ENCODE peak calls at places on chromosome 14, in seven cellular contexts. One of them, this sample, is unnamed.

GRCh38 chr14:54483848-54484247 is 4.9 kb downstream of the GMFB start:
- DNase-seq in left lung: no peak
- DNase-seq in esophagus squamous epithelium: no peak
- DNase-seq in spleen: no peak
- DNase-seq in K562: no peak
- DNase-seq in fibroblast of lung: no peak
- DNase-seq in tibial nerve: no peak
- DNase-seq in this sample: no peak

GRCh38 chr14:71647086-71647784 is 285.0 kb upstream of the RGS6 start:
- DNase-seq in left lung: no peak
- DNase-seq in esophagus squamous epithelium: no peak
- DNase-seq in spleen: no peak
- DNase-seq in K562: no peak
- DNase-seq in fibroblast of lung: no peak
- DNase-seq in tibial nerve: no peak
- DNase-seq in this sample: no peak

GRCh38 chr14:106083082-106083481 is 556.7 kb downstream of the TMEM121 start:
- DNase-seq in left lung: no peak
- DNase-seq in esophagus squamous epithelium: no peak
- DNase-seq in spleen: no peak
- DNase-seq in K562: no peak
- DNase-seq in fibroblast of lung: no peak
- DNase-seq in tibial nerve: no peak
- DNase-seq in this sample: no peak

GRCh38 chr14:76138119-76138757 is 13.5 kb upstream of the GPATCH2L start:
- DNase-seq in left lung: no peak
- DNase-seq in esophagus squamous epithelium: no peak
- DNase-seq in spleen: no peak
- DNase-seq in K562: no peak
- DNase-seq in fibroblast of lung: no peak
- DNase-seq in tibial nerve: no peak
- DNase-seq in this sample: no peak

GRCh38 chr14:103110681-103111296 is 12.5 kb upstream of the TNFAIP2 start:
- DNase-seq in left lung: no peak
- DNase-seq in esophagus squamous epithelium: no peak
- DNase-seq in spleen: no peak
- DNase-seq in K562: no peak
- DNase-seq in fibroblast of lung: no peak
- DNase-seq in tibial nerve: no peak
- DNase-seq in this sample: no peak

GRCh38 chr14:103558071-103558882 is 4.2 kb downstream of the BAG5 start:
- DNase-seq in left lung: peak
- DNase-seq in esophagus squamous epithelium: no peak
- DNase-seq in spleen: no peak
- DNase-seq in K562: no peak
- DNase-seq in fibroblast of lung: peak
- DNase-seq in tibial nerve: no peak
- DNase-seq in this sample: no peak

GRCh38 chr14:36224176-36224575 is 47.7 kb upstream of the PTCSC3 start:
- DNase-seq in left lung: no peak
- DNase-seq in esophagus squamous epithelium: no peak
- DNase-seq in spleen: no peak
- DNase-seq in K562: no peak
- DNase-seq in fibroblast of lung: no peak
- DNase-seq in tibial nerve: no peak
- DNase-seq in this sample: no peak

GRCh38 chr14:72740504-72740961 is 153.4 kb downstream of the DPF3 start:
- DNase-seq in left lung: no peak
- DNase-seq in esophagus squamous epithelium: no peak
- DNase-seq in spleen: no peak
- DNase-seq in K562: no peak
- DNase-seq in fibroblast of lung: no peak
- DNase-seq in tibial nerve: no peak
- DNase-seq in this sample: no peak

GRCh38 chr14:22532345-22533056 is 56.5 kb downstream of the DAD1 start:
- DNase-seq in left lung: no peak
- DNase-seq in esophagus squamous epithelium: no peak
- DNase-seq in spleen: no peak
- DNase-seq in K562: no peak
- DNase-seq in fibroblast of lung: peak
- DNase-seq in tibial nerve: no peak
- DNase-seq in this sample: no peak

GRCh38 chr14:104980601-104981531 is 2.7 kb upstream of the AHNAK2 start:
- DNase-seq in left lung: peak
- DNase-seq in esophagus squamous epithelium: no peak
- DNase-seq in spleen: peak
- DNase-seq in K562: no peak
- DNase-seq in fibroblast of lung: no peak
- DNase-seq in tibial nerve: no peak
- DNase-seq in this sample: peak

GRCh38 chr14:68250950-68251765 is 431.6 kb downstream of the RAD51B start:
- DNase-seq in left lung: no peak
- DNase-seq in esophagus squamous epithelium: no peak
- DNase-seq in spleen: no peak
- DNase-seq in K562: no peak
- DNase-seq in fibroblast of lung: no peak
- DNase-seq in tibial nerve: no peak
- DNase-seq in this sample: no peak

GRCh38 chr14:55448146-55448614 is 7.8 kb upstream of the TBPL2 start:
- DNase-seq in left lung: no peak
- DNase-seq in esophagus squamous epithelium: no peak
- DNase-seq in spleen: no peak
- DNase-seq in K562: no peak
- DNase-seq in fibroblast of lung: peak
- DNase-seq in tibial nerve: no peak
- DNase-seq in this sample: no peak

GRCh38 chr14:38405851-38406630 is 150.1 kb upstream of the CLEC14A start:
- DNase-seq in left lung: no peak
- DNase-seq in esophagus squamous epithelium: no peak
- DNase-seq in spleen: no peak
- DNase-seq in K562: no peak
- DNase-seq in fibroblast of lung: peak
- DNase-seq in tibial nerve: no peak
- DNase-seq in this sample: no peak
- TF ChIP-seq CTCF in left lung: no peak
- TF ChIP-seq CTCF in esophagus squamous epithelium: no peak
- TF ChIP-seq CTCF in spleen: no peak
- TF ChIP-seq CTCF in K562: no peak
- TF ChIP-seq CTCF in fibroblast of lung: no peak
- TF ChIP-seq CTCF in tibial nerve: no peak
- TF ChIP-seq CTCF in this sample: no peak

DNA sequence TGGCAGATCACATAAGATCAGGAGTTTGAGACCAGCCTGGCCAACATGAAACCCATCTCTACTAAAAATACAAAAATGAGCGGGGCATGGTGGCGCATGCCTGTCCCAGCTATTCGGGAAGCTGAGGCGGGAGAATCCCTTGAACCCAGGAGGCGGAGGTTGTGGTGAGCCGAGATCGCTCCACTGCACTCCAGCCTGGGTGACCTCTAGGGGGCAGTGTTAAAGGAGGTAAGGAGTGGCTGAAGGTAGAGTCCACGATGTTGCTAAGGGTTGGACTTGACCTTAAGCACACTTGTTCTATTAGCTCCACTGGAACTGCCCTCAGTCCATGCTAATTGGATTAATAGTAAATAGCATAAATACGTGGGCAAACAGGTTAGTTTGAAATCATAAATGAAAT is 62.4 kb upstream of the PSMC1 start:
- DNase-seq in left lung: no peak
- DNase-seq in esophagus squamous epithelium: no peak
- DNase-seq in spleen: no peak
- DNase-seq in K562: peak
- DNase-seq in fibroblast of lung: no peak
- DNase-seq in tibial nerve: no peak
- DNase-seq in this sample: no peak
- TF ChIP-seq CTCF in left lung: no peak
- TF ChIP-seq CTCF in esophagus squamous epithelium: no peak
- TF ChIP-seq CTCF in spleen: no peak
- TF ChIP-seq CTCF in K562: peak
- TF ChIP-seq CTCF in fibroblast of lung: no peak
- TF ChIP-seq CTCF in tibial nerve: no peak
- TF ChIP-seq CTCF in this sample: peak

GRCh38 chr14:25411933-25412757 is 362.2 kb upstream of the STXBP6 start:
- DNase-seq in left lung: no peak
- DNase-seq in esophagus squamous epithelium: no peak
- DNase-seq in spleen: no peak
- DNase-seq in K562: no peak
- DNase-seq in fibroblast of lung: peak
- DNase-seq in tibial nerve: no peak
- DNase-seq in this sample: no peak
- TF ChIP-seq CTCF in left lung: peak
- TF ChIP-seq CTCF in esophagus squamous epithelium: peak
- TF ChIP-seq CTCF in spleen: no peak
- TF ChIP-seq CTCF in K562: no peak
- TF ChIP-seq CTCF in fibroblast of lung: no peak
- TF ChIP-seq CTCF in tibial nerve: peak
- TF ChIP-seq CTCF in this sample: peak

GRCh38 chr14:57692671-57693070 is 173.2 kb downstream of the SLC35F4 start:
- DNase-seq in left lung: no peak
- DNase-seq in esophagus squamous epithelium: no peak
- DNase-seq in spleen: no peak
- DNase-seq in K562: peak
- DNase-seq in fibroblast of lung: peak
- DNase-seq in tibial nerve: no peak
- DNase-seq in this sample: no peak
- TF ChIP-seq CTCF in left lung: no peak
- TF ChIP-seq CTCF in esophagus squamous epithelium: peak
- TF ChIP-seq CTCF in spleen: no peak
- TF ChIP-seq CTCF in K562: no peak
- TF ChIP-seq CTCF in fibroblast of lung: peak
- TF ChIP-seq CTCF in tibial nerve: peak
- TF ChIP-seq CTCF in this sample: peak

GRCh38 chr14:96225745-96226151 is 21.1 kb downstream of the BDKRB2 start:
- DNase-seq in left lung: no peak
- DNase-seq in esophagus squamous epithelium: no peak
- DNase-seq in spleen: no peak
- DNase-seq in K562: no peak
- DNase-seq in fibroblast of lung: peak
- DNase-seq in tibial nerve: no peak
- DNase-seq in this sample: no peak
- TF ChIP-seq CTCF in left lung: no peak
- TF ChIP-seq CTCF in esophagus squamous epithelium: no peak
- TF ChIP-seq CTCF in spleen: no peak
- TF ChIP-seq CTCF in K562: no peak
- TF ChIP-seq CTCF in fibroblast of lung: peak
- TF ChIP-seq CTCF in tibial nerve: peak
- TF ChIP-seq CTCF in this sample: peak

GRCh38 chr14:80049055-80049454 is 162.2 kb downstream of the DIO2 start:
- DNase-seq in left lung: no peak
- DNase-seq in esophagus squamous epithelium: no peak
- DNase-seq in spleen: no peak
- DNase-seq in K562: no peak
- DNase-seq in fibroblast of lung: no peak
- DNase-seq in tibial nerve: no peak
- DNase-seq in this sample: no peak
- TF ChIP-seq CTCF in left lung: no peak
- TF ChIP-seq CTCF in esophagus squamous epithelium: no peak
- TF ChIP-seq CTCF in spleen: no peak
- TF ChIP-seq CTCF in K562: no peak
- TF ChIP-seq CTCF in fibroblast of lung: no peak
- TF ChIP-seq CTCF in tibial nerve: no peak
- TF ChIP-seq CTCF in this sample: no peak

This sample was measured in chondrocyte.